ENCODE peak calls at places on chromosomes 5 and 9, in nine cellular contexts. K is OCI-LY7, Q is mesendoderm, G is SK-N-SH, L is fibroblast of lung, Z is neural progenitor cell, T is HCT116, E is GM12878, F is astrocyte. M is an unnamed sample. For H3K79me2, the result is how much of the 10 kb centered on the place peaks cover.

GRCh38 chr5:128534729-128535128 is 3.3 kb downstream of the FBN2 start:
- DNase-seq in G (no peak), T (no peak), K (no peak), Q (peak), F (peak), E (no peak), L (peak), Z (no peak), M (no peak)

GRCh38 chr9:112554516-112554915 is 67.9 kb downstream of the KIAA1958 start:
- DNase-seq in L (no peak), Q (no peak), E (no peak), F (peak), T (no peak), G (no peak), K (no peak), Z (no peak), M (no peak)

GRCh38 chr9:114957558-114957957 is 27.2 kb upstream of the TNFSF8 start:
- DNase-seq in F (no peak), L (no peak), Z (no peak), E (no peak), Q (no peak), G (no peak), K (no peak), T (no peak), M (no peak)

GRCh38 chr5:38297830-38298608 is 39.7 kb downstream of the EGFLAM start:
- DNase-seq in Q (no peak), K (no peak), E (no peak), T (no peak), Z (no peak), F (no peak), G (no peak), L (no peak), M (no peak)

GRCh38 chr5:27328480-27328879 is 290.1 kb upstream of the CDH9 start:
- DNase-seq in Q (no peak), G (no peak), F (peak), L (peak), Z (no peak), T (no peak), K (no peak), E (no peak), M (no peak)

GRCh38 chr5:135715267-135716050 is 119.0 kb upstream of the SLC25A48 start:
- DNase-seq in L (no peak), K (no peak), E (no peak), Q (peak), F (no peak), Z (no peak), G (no peak), T (no peak), M (peak)

GRCh38 chr9:84076359-84076758 is 95.8 kb downstream of the RMI1 start:
- DNase-seq in E (no peak), T (no peak), Z (no peak), F (no peak), L (no peak), G (no peak), K (no peak), Q (no peak), M (no peak)

GRCh38 chr5:76737131-76737556 is 21.2 kb downstream of the F2R start:
- DNase-seq in K (no peak), L (no peak), F (no peak), G (no peak), T (no peak), E (peak), Z (no peak), Q (peak), M (peak)

GRCh38 chr9:16664211-16664610 is 206.3 kb downstream of the BNC2 start:
- DNase-seq in E (no peak), L (no peak), Q (no peak), G (no peak), F (peak), Z (no peak), T (no peak), K (no peak), M (no peak)

GRCh38 chr5:140631831-140632365 is 1.1 kb downstream of the CD14 start:
- DNase-seq in F (no peak), T (no peak), G (no peak), K (no peak), Z (no peak), L (no peak), Q (no peak), E (no peak), M (peak)

GRCh38 chr5:148815578-148815977 is 10.8 kb upstream of the ADRB2 start:
- DNase-seq in E (no peak), F (no peak), K (peak), T (no peak), L (no peak), G (peak), Q (no peak), Z (no peak), M (no peak)
- H3K4me2 ChIP-seq in E (no peak), F (no peak), K (peak), T (no peak), L (no peak), G (no peak), Q (no peak), Z (no peak), M (no peak)

DNA sequence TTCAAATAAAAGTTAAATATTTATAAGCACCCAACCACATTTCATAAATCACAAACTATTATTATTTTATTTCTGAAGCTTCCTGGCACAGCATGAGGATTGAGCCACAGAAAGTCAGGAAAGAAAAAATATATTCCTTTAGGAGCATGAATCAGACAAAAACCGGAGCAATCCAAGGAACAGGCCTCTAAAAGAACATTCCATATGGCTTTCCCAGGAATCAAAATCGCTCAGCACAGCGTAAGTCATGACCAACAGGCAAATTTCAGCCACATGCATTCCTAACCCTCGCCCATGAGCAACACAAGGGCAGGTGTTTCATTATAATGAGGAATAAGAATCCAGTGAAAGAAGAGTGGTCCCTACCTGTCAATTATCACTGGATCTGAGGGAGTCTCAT is 26.7 kb downstream of the EBF1 start:
- DNase-seq in E (no peak), T (no peak), Z (no peak), Q (no peak), K (no peak), L (peak), F (no peak), G (no peak), M (no peak)
- H3K79me2 ChIP-seq in E (under half), T (under half), Z (under half), Q (under half), K (under half), L (under half), F (under half), G (under half), M (under half)

GRCh38 chr5:151570512-151571269 is 20.4 kb downstream of the FAT2 start:
- DNase-seq in K (no peak), G (no peak), E (no peak), F (no peak), Q (peak), T (peak), Z (no peak), L (no peak), M (no peak)
- H3K4me2 ChIP-seq in K (no peak), G (no peak), E (no peak), F (no peak), Q (no peak), T (peak), Z (no peak), L (no peak), M (no peak)

DNA sequence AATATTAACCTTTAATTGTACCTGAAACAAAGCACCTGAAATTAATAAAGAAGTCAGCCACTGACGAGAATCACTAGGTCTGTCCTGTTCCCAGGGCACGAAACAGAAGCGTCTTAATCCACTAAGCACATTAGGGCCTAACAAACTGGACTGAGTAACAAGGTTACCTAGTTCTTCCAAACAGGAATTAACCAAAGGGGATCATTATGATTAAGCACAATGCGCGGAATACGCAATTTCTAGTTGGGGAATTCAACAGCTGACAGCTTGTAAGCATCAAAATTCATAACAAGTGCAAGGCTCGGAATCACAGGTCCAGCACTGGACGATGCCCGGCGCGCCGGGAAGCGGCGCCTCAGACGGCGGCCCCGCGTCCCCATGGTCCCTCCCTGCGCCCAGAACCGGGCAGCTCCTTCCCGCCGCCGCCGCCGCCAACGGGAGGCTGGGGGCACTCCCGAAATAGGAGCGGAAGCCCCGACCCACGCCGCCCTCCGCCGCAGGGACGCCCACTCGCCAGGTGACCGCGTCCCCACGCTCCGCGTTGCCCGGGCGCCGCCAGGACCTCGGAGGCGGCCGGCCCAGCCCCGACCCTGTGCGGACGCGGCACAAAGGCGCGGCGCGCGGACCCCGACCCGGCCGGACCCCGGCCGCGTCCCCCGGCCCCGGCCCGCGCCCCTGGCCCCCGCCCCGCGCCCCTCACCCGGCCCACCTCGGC is 898 bp downstream of the CAMSAP1 start:
- DNase-seq in G (peak), T (no peak), Q (no peak), L (peak), E (no peak), F (peak), Z (peak), K (peak), M (no peak)
- H3K79me2 ChIP-seq in G (half or more), T (half or more), Q (under half), L (half or more), E (half or more), F (half or more), Z (half or more), K (half or more), M (half or more)

DNA sequence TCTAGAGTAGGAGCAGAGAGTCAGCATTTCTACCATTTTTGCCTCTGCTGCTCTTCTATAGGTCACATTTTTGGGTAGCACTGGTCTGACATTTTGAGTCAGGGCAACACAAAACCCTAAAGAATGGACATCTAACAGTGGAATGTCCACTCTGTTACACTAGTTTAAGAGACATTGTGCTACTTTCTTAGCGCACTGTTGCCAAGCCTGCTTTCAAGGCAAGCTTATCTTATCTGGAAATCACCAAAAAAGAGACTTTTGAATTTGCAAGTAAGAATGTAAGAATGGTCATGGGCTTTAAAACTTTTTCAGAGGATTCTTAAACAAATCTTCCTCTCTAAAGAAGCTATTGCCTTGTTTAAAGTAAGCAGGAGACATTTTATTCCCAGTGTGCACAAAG is 73.0 kb upstream of the STARD4 start:
- DNase-seq in Z (no peak), E (no peak), L (no peak), K (no peak), Q (peak), F (peak), T (no peak), G (no peak), M (no peak)
- H3K4me2 ChIP-seq in Z (no peak), E (no peak), L (no peak), K (no peak), Q (no peak), F (peak), T (no peak), G (no peak), M (no peak)

DNA sequence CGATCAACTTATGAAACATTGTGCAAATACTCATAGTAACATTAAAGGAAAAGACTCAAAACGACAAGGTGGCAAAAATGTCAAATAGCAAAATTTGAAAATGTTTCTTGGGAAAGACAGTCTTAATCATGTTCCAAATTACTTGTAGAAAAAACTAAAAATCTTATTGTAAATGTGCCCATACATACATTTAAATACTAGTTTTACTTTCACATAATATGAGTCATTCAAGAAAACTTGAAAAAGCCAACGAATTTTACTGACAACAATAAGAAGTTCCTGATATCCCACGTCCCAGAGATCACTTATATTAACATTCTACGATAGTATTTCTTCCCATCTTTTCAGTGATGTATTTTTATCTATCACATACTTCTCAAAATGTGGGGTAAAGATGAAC is 13.7 kb downstream of the MLLT3 start:
- DNase-seq in E (no peak), G (no peak), T (no peak), Q (no peak), L (no peak), F (no peak), Z (no peak), K (no peak), M (no peak)
- H3K79me2 ChIP-seq in E (half or more), G (under half), T (under half), Q (under half), L (under half), F (under half), Z (under half), K (under half), M (half or more)

GRCh38 chr9:137452761-137453642 is 6.1 kb downstream of the NSMF start:
- DNase-seq in K (no peak), Q (no peak), L (no peak), E (no peak), F (no peak), T (no peak), Z (no peak), G (no peak), M (no peak)

GRCh38 chr9:137453643-137454081 is 5.5 kb downstream of the NSMF start:
- DNase-seq in F (no peak), Z (peak), E (no peak), K (peak), Q (peak), T (no peak), L (peak), G (peak), M (peak)

GRCh38 chr9:137454145-137454505 is 5.0 kb downstream of the NSMF start:
- DNase-seq in T (no peak), G (peak), K (peak), E (no peak), Z (peak), L (no peak), Q (peak), F (no peak), M (peak)

GRCh38 chr9:137449931-137450537 is 8.9 kb upstream of the ENTPD8 start:
- DNase-seq in Z (no peak), F (no peak), K (no peak), E (no peak), L (no peak), T (no peak), G (no peak), Q (no peak), M (no peak)

DNA sequence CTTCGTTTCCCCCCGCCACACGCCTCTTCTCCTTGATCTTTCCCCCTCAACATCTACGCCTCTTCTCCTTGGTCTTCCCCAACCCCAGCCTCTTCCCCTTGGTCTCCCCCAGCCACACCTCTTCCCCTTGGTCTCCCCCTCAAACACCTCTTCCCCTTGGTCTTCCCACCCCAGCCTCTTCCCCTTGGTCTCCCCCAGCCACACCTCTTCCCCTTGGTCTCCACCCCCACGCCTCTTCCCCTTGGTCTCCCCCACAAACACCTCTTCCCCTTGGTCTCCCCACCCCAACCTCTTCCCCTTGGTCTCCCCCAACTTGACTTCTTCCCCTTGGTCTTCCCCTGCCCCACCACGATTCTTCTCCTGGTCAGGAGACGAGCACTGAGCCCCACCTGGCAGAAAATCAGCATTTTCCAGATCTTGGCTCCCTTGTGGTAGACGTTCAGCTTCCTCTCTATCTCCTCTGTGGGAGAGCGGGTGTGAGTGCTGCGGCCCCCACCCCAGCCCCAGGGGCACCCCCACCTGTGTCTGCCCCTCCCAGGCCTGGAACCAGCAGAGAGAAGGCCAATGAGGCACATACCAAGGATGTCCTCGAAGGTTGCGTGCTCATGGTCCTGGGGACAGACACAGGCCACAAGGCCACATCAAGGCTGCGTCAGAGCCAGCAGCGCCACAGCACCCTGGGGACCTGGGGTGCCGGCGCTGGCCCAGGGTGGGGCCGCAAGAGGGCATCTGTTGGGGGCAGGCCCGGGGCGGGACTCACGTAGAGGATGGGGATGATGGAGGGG is 7.0 kb downstream of the NSMF start:
- DNase-seq in L (no peak), Z (no peak), E (no peak), G (no peak), K (no peak), Q (no peak), F (no peak), T (no peak), M (no peak)
- H3K4me2 ChIP-seq in L (no peak), Z (no peak), E (no peak), G (no peak), K (no peak), Q (no peak), F (no peak), T (no peak), M (no peak)

GRCh38 chr9:35745569-35745968 is 3.5 kb downstream of the GBA2 start:
- DNase-seq in Z (no peak), T (no peak), F (no peak), G (peak), E (no peak), Q (no peak), K (no peak), L (no peak), M (no peak)
- H3K79me2 ChIP-seq in Z (half or more), T (half or more), F (half or more), G (half or more), E (half or more), Q (under half), K (under half), L (under half), M (half or more)

DNA sequence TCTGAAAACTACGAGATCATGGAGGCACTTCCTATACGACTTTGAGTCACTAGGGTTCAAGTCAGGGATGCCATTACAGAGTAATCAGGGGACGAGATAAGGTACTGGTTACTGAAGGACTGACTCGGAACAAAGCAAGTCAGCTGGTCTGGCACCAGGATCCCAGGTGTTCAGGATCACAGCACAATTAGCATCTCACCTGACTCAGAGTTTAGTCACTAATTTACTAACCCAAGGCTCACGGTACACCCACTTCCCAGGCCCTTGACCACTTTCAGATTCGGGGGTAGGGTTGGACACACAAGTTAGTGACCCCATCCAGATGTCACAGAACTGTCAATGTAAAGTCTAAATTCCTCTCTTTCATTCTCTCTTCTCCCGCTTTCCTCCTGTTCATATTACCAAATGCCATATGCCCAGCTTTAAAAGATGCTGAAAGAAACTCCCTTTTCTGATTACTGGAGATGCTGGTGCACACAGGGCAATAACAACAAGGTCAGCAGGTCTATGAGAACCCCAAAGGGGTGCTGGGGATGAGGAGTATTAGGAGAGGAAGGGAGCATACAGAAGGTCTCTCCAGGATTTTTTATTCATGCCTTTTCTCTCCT is 657.8 kb downstream of the TLE1 start:
- DNase-seq in Z (no peak), L (no peak), Q (peak), E (no peak), G (no peak), K (no peak), F (peak), T (no peak), M (no peak)
- H3K4me2 ChIP-seq in Z (no peak), L (peak), Q (no peak), E (no peak), G (peak), K (no peak), F (peak), T (no peak), M (no peak)

GRCh38 chr5:102196481-102196880 is 99.6 kb downstream of the SLCO4C1 start:
- DNase-seq in T (no peak), F (no peak), G (no peak), L (no peak), Q (no peak), Z (peak), E (no peak), K (no peak), M (no peak)

GRCh38 chr5:102200861-102201260 is 95.2 kb downstream of the SLCO4C1 start:
- DNase-seq in E (no peak), F (no peak), Q (peak), T (no peak), L (no peak), G (no peak), K (no peak), Z (peak), M (no peak)
- H3K79me2 ChIP-seq in E (under half), F (under half), Q (under half), T (under half), L (under half), G (under half), K (under half), Z (under half), M (under half)

M was measured in MM.1S.